ENCODE peak calls at places on chromosomes 16 and 17, in seven cellular contexts. I, Q, Z, U, V, P and K are unnamed samples.

GRCh38 chr16:78503501-78504110 is 404.2 kb downstream of the WWOX start:
- DNase-seq in I (no peak), Q (peak), Z (peak), U (peak), V (no peak), P (peak), K (peak)

GRCh38 chr16:51982715-51983680 is 563.9 kb downstream of the TOX3 start:
- DNase-seq in I (no peak), Q (peak), Z (peak), U (no peak), V (no peak), P (peak), K (peak)

GRCh38 chr16:66489385-66489784 is 60.5 kb downstream of the TK2 start:
- DNase-seq in I (no peak), Q (no peak), Z (no peak), U (no peak), V (peak), P (no peak), K (no peak)

GRCh38 chr17:63800783-63801182 is 26.4 kb upstream of the PSMC5 start:
- DNase-seq in I (no peak), Q (no peak), Z (no peak), U (no peak), V (no peak), P (no peak), K (no peak)

GRCh38 chr16:24540575-24541240 is 1.3 kb downstream of the RBBP6 start:
- DNase-seq in I (no peak), Q (no peak), Z (no peak), U (no peak), V (no peak), P (peak), K (no peak)

GRCh38 chr16:30663038-30663437 is 4.8 kb downstream of the FBRS start:
- DNase-seq in I (no peak), Q (no peak), Z (no peak), U (no peak), V (no peak), P (no peak), K (no peak)

GRCh38 chr17:79838541-79839274 is 532 bp downstream of the CBX4 start:
- DNase-seq in I (peak), Q (no peak), Z (peak), U (no peak), V (no peak), P (peak), K (peak)

GRCh38 chr17:79182176-79183160 is 107.8 kb downstream of the ENGASE start:
- DNase-seq in I (no peak), Q (no peak), Z (no peak), U (no peak), V (no peak), P (no peak), K (no peak)

GRCh38 chr17:12982224-12982623 is 35.6 kb downstream of the ELAC2 start:
- DNase-seq in I (no peak), Q (no peak), Z (no peak), U (no peak), V (no peak), P (peak), K (peak)

GRCh38 chr17:57782642-57783337 is 37.7 kb upstream of the CCDC182 start:
- DNase-seq in I (no peak), Q (no peak), Z (no peak), U (no peak), V (no peak), P (no peak), K (no peak)

GRCh38 chr17:44779211-44780025 is 20.6 kb downstream of the ADAM11 start:
- DNase-seq in I (peak), Q (peak), Z (peak), U (peak), V (peak), P (peak), K (peak)

DNA sequence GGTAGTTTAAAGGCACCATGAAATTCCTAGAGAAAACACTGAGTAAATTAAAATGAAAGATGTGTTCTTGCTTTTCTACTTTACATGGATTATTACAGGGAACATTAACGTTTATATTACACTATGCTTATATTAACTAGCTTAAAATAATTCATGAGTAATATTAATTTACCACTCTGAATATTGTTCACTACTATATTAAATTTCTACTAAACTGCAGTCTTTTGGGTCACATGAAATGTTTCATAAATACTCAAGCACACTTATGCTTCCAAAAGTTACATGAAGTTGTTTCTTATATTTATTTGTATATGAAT is 3.4 kb upstream of the MAP1LC3B start:
- DNase-seq in I (no peak), Q (no peak), Z (no peak), U (no peak), V (no peak), P (no peak), K (no peak)
- H3K4me3 ChIP-seq in I (peak), Q (peak), Z (no peak), U (no peak), V (no peak), P (no peak), K (peak)

GRCh38 chr16:4082474-4083044 is 33.7 kb downstream of the ADCY9 start:
- DNase-seq in I (no peak), Q (no peak), Z (no peak), U (no peak), V (no peak), P (no peak), K (no peak)

GRCh38 chr16:4083347-4083870 is 32.8 kb downstream of the ADCY9 start:
- DNase-seq in I (no peak), Q (no peak), Z (no peak), U (no peak), V (no peak), P (no peak), K (no peak)

GRCh38 chr16:4081577-4082021 is 34.6 kb downstream of the ADCY9 start:
- DNase-seq in I (no peak), Q (no peak), Z (no peak), U (no peak), V (peak), P (no peak), K (peak)

GRCh38 chr16:4077083-4077714 is 39.0 kb downstream of the ADCY9 start:
- DNase-seq in I (no peak), Q (no peak), Z (no peak), U (no peak), V (no peak), P (no peak), K (no peak)

GRCh38 chr16:4081035-4081434 is 35.2 kb downstream of the ADCY9 start:
- DNase-seq in I (no peak), Q (no peak), Z (no peak), U (no peak), V (peak), P (no peak), K (no peak)
- H3K4me3 ChIP-seq in I (no peak), Q (no peak), Z (no peak), U (no peak), V (no peak), P (no peak), K (no peak)

GRCh38 chr17:38591759-38592241 is 14.0 kb downstream of the SRCIN1 start:
- DNase-seq in I (no peak), Q (no peak), Z (peak), U (no peak), V (no peak), P (peak), K (peak)

GRCh38 chr17:38592487-38592886 is 13.3 kb downstream of the SRCIN1 start:
- DNase-seq in I (no peak), Q (no peak), Z (no peak), U (no peak), V (no peak), P (no peak), K (no peak)

GRCh38 chr17:38588775-38589174 is 17.0 kb downstream of the SRCIN1 start:
- DNase-seq in I (no peak), Q (no peak), Z (no peak), U (no peak), V (no peak), P (no peak), K (no peak)

GRCh38 chr17:38589462-38590114 is 16.2 kb downstream of the SRCIN1 start:
- DNase-seq in I (no peak), Q (no peak), Z (no peak), U (no peak), V (no peak), P (no peak), K (no peak)

GRCh38 chr17:38590988-38591758 is 14.6 kb downstream of the SRCIN1 start:
- DNase-seq in I (no peak), Q (peak), Z (no peak), U (no peak), V (no peak), P (peak), K (no peak)
- H3K4me3 ChIP-seq in I (no peak), Q (no peak), Z (no peak), U (no peak), V (no peak), P (no peak), K (no peak)

GRCh38 chr17:81159611-81160265 is 5.6 kb upstream of the PVALEF start:
- DNase-seq in I (no peak), Q (no peak), Z (no peak), U (no peak), V (no peak), P (no peak), K (no peak)
- H3K4me3 ChIP-seq in I (peak), Q (no peak), Z (no peak), U (no peak), V (no peak), P (peak), K (no peak)

GRCh38 chr17:4502466-4503154 is 3.9 kb downstream of the SPNS2 start:
- DNase-seq in I (no peak), Q (no peak), Z (no peak), U (no peak), V (no peak), P (no peak), K (no peak)

GRCh38 chr17:4500188-4500565 is 1.5 kb downstream of the SPNS2 start:
- DNase-seq in I (no peak), Q (no peak), Z (no peak), U (no peak), V (no peak), P (no peak), K (no peak)

GRCh38 chr17:4503283-4504005 is 4.8 kb downstream of the SPNS2 start:
- DNase-seq in I (no peak), Q (no peak), Z (no peak), U (no peak), V (no peak), P (no peak), K (peak)

GRCh38 chr17:4499431-4500187 is 928 bp downstream of the SPNS2 start:
- DNase-seq in I (no peak), Q (no peak), Z (no peak), U (no peak), V (no peak), P (peak), K (no peak)

DNA sequence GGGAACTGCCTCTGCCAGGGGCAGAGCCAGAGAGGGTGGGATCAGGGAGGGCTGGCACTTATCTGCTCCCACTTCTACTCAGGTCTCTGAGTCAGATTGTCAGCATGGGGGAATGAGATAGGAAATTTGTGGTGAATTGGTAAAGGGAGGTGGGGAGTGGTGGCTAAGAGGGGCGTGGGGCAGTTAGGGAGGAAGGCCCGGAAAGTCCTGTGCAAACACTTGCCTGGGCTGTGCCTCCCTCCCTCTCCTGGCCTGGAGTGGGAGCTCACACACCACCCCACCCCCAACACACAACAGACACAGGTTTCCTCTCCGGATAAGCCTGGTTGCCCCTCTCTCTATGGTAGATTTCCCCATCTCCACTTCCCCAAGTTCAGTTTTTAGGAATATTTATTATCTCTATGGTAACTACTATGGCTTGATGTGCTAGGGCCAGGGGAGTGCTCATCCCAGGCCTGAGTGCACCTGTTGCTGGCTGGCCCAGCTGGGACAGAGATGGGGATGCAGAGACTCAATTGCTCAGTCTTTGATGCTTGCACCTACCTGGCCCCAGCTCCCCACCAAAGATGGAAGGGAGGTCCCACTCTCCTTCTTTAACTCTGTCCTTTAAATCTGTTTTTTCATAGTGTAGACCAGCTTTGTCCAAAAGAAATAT is 2.7 kb downstream of the SPNS2 start:
- DNase-seq in I (no peak), Q (no peak), Z (no peak), U (no peak), V (no peak), P (peak), K (no peak)
- H3K4me3 ChIP-seq in I (peak), Q (no peak), Z (no peak), U (no peak), V (no peak), P (no peak), K (no peak)

DNA sequence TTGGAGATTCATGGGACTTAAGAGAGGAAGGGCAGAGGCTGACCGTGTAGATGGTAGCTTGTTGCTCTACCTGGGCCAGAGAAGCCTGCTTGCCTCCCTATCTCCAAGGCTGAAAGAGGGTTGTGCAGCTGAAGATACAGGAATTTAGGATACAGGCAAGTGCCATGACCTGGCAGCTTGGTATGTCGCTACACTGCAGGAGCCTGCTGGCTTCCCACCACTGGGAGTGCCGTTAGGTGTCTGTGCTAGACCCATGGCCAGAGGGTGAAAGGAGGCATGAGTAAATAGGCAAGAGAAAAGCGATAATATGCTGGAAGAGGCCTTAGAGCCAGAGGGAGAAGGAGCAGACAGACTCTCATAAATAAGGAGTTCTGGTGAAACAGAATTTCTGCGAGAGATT is 10.6 kb downstream of the NAA60 start:
- DNase-seq in I (no peak), Q (peak), Z (no peak), U (no peak), V (peak), P (no peak), K (no peak)
- H3K4me3 ChIP-seq in I (no peak), Q (no peak), Z (no peak), U (no peak), V (no peak), P (no peak), K (no peak)

GRCh38 chr17:50660887-50661345 is 26.2 kb downstream of the ABCC3 start:
- DNase-seq in I (no peak), Q (no peak), Z (no peak), U (no peak), V (no peak), P (peak), K (no peak)
- H3K4me3 ChIP-seq in I (no peak), Q (no peak), Z (no peak), U (no peak), V (no peak), P (no peak), K (no peak)